ENCODE peak calls at places on chromosomes 12 and 14, in four cellular contexts. K, J, C and W are unnamed samples.

GRCh38 chr12:55446334-55446733 is 2.5 kb downstream of the OR6C2 start:
- DNase-seq in K (no peak), J (no peak), C (peak; percentile 29), W (no peak)

GRCh38 chr12:96241484-96242256 is 47.5 kb downstream of the ELK3 start:
- DNase-seq in K (no peak), J (no peak), C (no peak), W (no peak)

GRCh38 chr12:14185441-14186192 is 179.9 kb upstream of the ATF7IP start:
- DNase-seq in K (peak; percentile 47), J (no peak), C (peak; percentile 26), W (peak; percentile 12)

GRCh38 chr12:91951571-91951970 is 194.1 kb downstream of the BTG1 start:
- DNase-seq in K (no peak), J (no peak), C (no peak), W (no peak)

GRCh38 chr12:29591140-29592020 is 93.9 kb upstream of the OVCH1 start:
- DNase-seq in K (peak; percentile 50), J (no peak), C (no peak), W (no peak)

GRCh38 chr14:54354096-54354495 is 42.7 kb upstream of the CDKN3 start:
- DNase-seq in K (no peak), J (no peak), C (peak; percentile 99), W (no peak)

GRCh38 chr14:102793531-102794328 is 16.5 kb downstream of the TRAF3 start:
- DNase-seq in K (no peak), J (no peak), C (no peak), W (no peak)

GRCh38 chr12:107442593-107442992 is 243.0 kb upstream of the PWP1 start:
- DNase-seq in K (no peak), J (no peak), C (no peak), W (no peak)

GRCh38 chr12:14955876-14956811 is 5.3 kb downstream of the ARHGDIB start:
- DNase-seq in K (no peak), J (peak; percentile 76), C (no peak), W (no peak)

GRCh38 chr12:122965851-122966742 is at the start of gene ABCB9:
- DNase-seq in K (peak; percentile 98), J (no peak), C (peak; percentile 85), W (peak; percentile 99)

GRCh38 chr12:66688836-66689439 is 10.1 kb upstream of the GRIP1 start:
- DNase-seq in K (peak; percentile 82), J (no peak), C (peak; percentile 65), W (no peak)

GRCh38 chr14:30115756-30116155 is 188.1 kb upstream of the PRKD1 start:
- DNase-seq in K (no peak), J (no peak), C (no peak), W (no peak)

GRCh38 chr14:88231626-88232025 is 91.4 kb downstream of the KCNK10 start:
- DNase-seq in K (no peak), J (no peak), C (no peak), W (no peak)

GRCh38 chr12:42846782-42847181 is 257.2 kb upstream of the PRICKLE1 start:
- DNase-seq in K (no peak), J (no peak), C (no peak), W (no peak)

GRCh38 chr14:98244162-98244948 is 1027.6 kb downstream of the BCL11B start:
- DNase-seq in K (no peak), J (no peak), C (no peak), W (no peak)

GRCh38 chr14:47447076-47447475 is 228.3 kb downstream of the MDGA2 start:
- DNase-seq in K (no peak), J (no peak), C (no peak), W (no peak)

GRCh38 chr14:33210304-33210703 is 271.6 kb downstream of the NPAS3 start:
- DNase-seq in K (peak; percentile 27), J (no peak), C (no peak), W (peak; percentile 2)

GRCh38 chr12:106976668-106977067 is 10.3 kb downstream of the MTERF2 start:
- DNase-seq in K (no peak), J (no peak), C (no peak), W (no peak)

GRCh38 chr14:54676822-54677708 is 110.1 kb downstream of the SAMD4A start:
- DNase-seq in K (peak; percentile 28), J (no peak), C (no peak), W (no peak)

GRCh38 chr14:34711808-34712712 is 2.3 kb downstream of the CFL2 start:
- DNase-seq in K (no peak), J (no peak), C (no peak), W (no peak)

GRCh38 chr14:90308561-90308960 is 23.2 kb downstream of the NRDE2 start:
- DNase-seq in K (no peak), J (no peak), C (no peak), W (no peak)

GRCh38 chr14:37623971-37624370 is 28.5 kb downstream of the TTC6 start:
- DNase-seq in K (no peak), J (no peak), C (no peak), W (no peak)

DNA sequence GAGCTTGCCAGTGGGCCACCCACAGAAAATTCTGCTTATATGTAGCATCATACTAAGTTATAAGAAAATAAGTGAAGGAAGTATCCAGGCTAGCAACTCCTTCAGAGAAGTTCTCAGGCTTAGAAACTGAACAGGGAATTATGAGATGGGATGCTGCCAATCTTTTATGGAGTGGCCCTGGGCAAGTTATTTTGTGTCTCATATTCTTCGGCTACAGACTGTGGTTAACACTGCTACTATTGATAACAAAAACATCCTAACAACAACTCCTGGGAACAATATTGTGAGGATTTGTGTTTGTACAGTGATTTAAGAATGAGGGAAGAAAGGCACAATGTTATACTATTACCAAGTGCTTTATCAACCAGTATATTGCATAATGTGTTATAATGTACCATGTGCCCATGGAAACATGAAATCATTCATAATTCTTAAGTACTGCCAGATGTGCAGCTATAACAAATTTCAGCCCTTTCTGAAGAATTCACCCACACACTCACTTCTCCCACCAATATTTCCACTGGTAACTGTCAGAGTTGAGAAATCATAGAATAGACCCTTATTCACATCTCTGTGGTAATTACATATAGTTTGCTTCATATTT is 113.3 kb upstream of the SOX5 start:
- DNase-seq in K (no peak), J (no peak), C (no peak), W (no peak)
- TF ChIP-seq CBFB in K (no peak), J (no peak), C (no peak), W (no peak)

GRCh38 chr12:75361408-75361807 is 26.9 kb downstream of the GLIPR1L1 start:
- DNase-seq in K (no peak), J (no peak), C (no peak), W (no peak)

GRCh38 chr12:75364918-75365317 is 26.0 kb upstream of the GLIPR1L2 start:
- DNase-seq in K (no peak), J (no peak), C (no peak), W (no peak)

GRCh38 chr12:75360920-75361319 is 26.4 kb downstream of the GLIPR1L1 start:
- DNase-seq in K (no peak), J (peak; percentile 3), C (no peak), W (no peak)

DNA sequence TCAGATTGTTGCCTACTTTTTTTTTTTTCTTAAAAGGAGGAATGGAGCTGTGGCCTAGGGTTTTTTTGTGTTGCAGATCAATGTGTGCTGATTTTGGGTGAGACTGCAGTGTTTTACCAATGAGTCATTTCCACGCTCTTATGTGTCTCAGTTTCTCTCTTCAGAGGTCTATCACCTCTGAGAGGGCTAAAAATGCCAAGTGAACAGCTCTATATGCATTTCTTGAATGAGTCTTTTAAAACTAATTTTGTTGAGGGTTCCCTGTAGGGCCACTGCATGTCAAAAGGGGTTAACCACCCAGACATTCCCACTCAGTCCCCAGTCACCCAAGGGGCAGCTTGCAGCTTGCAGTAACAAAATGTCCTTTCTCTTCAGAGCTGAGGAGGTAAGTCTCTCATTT is 24.3 kb upstream of the GLIPR1L2 start:
- DNase-seq in K (no peak), J (no peak), C (no peak), W (no peak)
- TF ChIP-seq CBFB in K (no peak), J (no peak), C (no peak), W (no peak)

GRCh38 chr14:99415496-99416281 is 65.0 kb downstream of the SETD3 start:
- DNase-seq in K (peak; percentile 52), J (peak; percentile 55), C (peak; percentile 82), W (peak; percentile 58)
- TF ChIP-seq CBFB in K (no peak), J (no peak), C (no peak), W (no peak)

DNA sequence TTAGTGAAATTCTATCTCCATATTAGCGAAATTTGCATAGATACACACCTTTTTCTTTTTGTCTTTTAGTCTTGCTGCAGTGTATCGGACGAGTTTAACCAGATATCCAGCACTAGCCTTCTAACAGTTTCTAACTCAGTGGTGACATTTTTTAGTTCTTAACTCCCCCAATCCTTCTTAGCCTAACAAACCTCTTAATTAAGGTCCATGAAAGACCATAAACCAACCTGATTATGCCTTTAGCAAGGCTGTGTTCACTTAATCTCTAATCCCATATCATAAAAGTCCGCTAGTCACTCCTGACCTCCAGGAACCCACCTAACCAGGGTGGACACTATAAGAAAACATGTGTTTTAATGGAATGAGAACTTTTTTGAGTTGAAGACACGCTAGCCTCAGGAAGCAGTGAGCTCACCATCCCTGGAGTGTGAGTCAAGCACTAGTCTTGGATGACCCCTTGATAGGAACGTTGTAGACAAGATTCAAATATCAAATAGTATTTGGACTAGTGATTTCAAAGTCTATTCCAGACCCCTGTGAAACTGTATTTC is 9.4 kb downstream of the CDKN1B start:
- DNase-seq in K (no peak), J (no peak), C (no peak), W (no peak)
- TF ChIP-seq CBFB in K (no peak), J (no peak), C (no peak), W (no peak)

DNA sequence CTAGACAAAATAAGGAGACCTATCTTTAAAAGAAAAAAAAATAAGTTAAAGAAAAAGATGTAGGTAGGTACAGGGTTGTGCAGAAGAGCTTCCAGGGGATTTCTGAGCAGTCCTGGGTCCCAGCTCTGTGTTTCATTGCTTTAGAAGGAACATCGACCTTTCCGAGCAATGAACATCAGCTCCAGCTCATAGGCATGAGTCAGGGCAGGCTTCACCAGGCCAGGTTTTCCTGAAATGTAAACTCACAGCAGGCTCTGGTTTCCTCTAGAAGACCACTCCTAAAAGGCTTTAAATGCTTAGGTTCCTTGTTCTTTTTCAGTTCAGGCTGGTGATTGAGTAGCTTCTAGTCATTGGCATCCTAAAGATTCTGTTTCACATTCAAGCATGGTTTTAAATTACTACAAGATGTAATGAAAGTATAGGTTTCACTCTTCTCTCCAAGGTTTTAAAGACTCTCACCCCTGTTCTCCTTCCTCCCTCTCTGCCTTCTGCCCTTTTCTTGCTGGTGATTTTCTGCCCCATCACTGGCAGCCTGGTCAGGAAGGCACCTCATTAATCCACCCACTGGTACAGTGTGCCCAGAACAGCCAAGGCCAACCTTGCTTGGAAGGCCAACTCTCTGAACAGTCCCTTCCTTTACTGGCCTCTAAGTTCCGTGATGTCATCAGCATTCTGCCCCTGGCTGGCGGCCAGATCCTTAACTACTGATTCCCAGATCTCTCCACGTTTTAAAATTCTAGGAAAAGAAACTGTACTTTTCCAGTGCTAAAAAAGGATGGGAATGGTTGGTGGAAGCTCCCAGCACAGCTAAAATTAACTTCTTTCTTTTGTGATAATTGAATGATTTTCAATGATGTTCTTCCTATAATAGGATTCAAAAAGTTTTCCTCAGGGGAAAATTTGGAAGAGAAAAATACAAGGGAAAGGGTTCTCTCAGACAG is 109.4 kb upstream of the HIF1A start:
- DNase-seq in K (no peak), J (no peak), C (no peak), W (no peak)
- TF ChIP-seq CBFB in K (no peak), J (no peak), C (no peak), W (no peak)

GRCh38 chr14:23093993-23094665 is 807 bp downstream of the ACIN1 start:
- DNase-seq in K (peak; percentile 86), J (no peak), C (no peak), W (no peak)
- TF ChIP-seq CBFB in K (no peak), J (no peak), C (no peak), W (no peak)